ENCODE peak calls at places on chromosomes 6 and 20, in five cellular contexts. S, X, L, A and J are unnamed samples.

GRCh38 chr6:148523551-148523950 is 180.9 kb downstream of the SASH1 start:
- DNase-seq in X (no peak), S (no peak), L (peak), A (no peak), J (no peak)

GRCh38 chr20:19176483-19176882 is 36.0 kb upstream of the SLC24A3 start:
- DNase-seq in A (no peak), S (no peak), L (no peak), X (no peak), J (no peak)

GRCh38 chr20:25306991-25307903 is 59.4 kb downstream of the PYGB start:
- DNase-seq in X (no peak), A (no peak), L (no peak), S (no peak), J (no peak)

GRCh38 chr6:165487347-165487746 is 175.7 kb downstream of the PDE10A start:
- DNase-seq in X (no peak), S (no peak), L (no peak), A (no peak), J (no peak)

GRCh38 chr6:47134476-47135189 is 92.5 kb upstream of the ADGRF1 start:
- DNase-seq in X (no peak), L (peak), S (peak), A (no peak), J (no peak)

GRCh38 chr20:7741866-7742265 is 198.4 kb downstream of the HAO1 start:
- DNase-seq in X (no peak), L (peak), A (no peak), S (no peak), J (no peak)

GRCh38 chr6:66897576-66897975 is 1190.5 kb upstream of the EYS start:
- DNase-seq in A (no peak), S (no peak), L (peak), X (no peak), J (no peak)

GRCh38 chr6:6931047-6932025 is 176.4 kb upstream of the RREB1 start:
- DNase-seq in S (no peak), L (no peak), A (no peak), X (no peak), J (no peak)

GRCh38 chr20:31602779-31603441 is 2.2 kb upstream of the ID1 start:
- DNase-seq in S (peak), X (no peak), L (peak), A (no peak), J (no peak)

GRCh38 chr20:19817017-19817416 is 59.0 kb downstream of the RIN2 start:
- DNase-seq in L (peak), S (no peak), A (no peak), X (no peak), J (no peak)

GRCh38 chr20:17541996-17542395 is 10.8 kb upstream of the BFSP1 start:
- DNase-seq in A (no peak), X (no peak), L (peak), S (no peak), J (no peak)

GRCh38 chr6:26389349-26389799 is 6.5 kb downstream of the BTN2A2 start:
- DNase-seq in S (no peak), X (no peak), L (no peak), A (no peak), J (no peak)

GRCh38 chr20:49913399-49914047 is 1.8 kb downstream of the SPATA2 start:
- DNase-seq in S (no peak), X (no peak), A (no peak), L (peak), J (no peak)

GRCh38 chr20:20205141-20205861 is 153.0 kb downstream of the CFAP61 start:
- DNase-seq in L (no peak), A (no peak), X (no peak), S (no peak), J (no peak)

GRCh38 chr20:57374931-57375651 is 16.1 kb upstream of the RBM38 start:
- DNase-seq in L (no peak), X (no peak), S (no peak), A (no peak), J (no peak)

GRCh38 chr6:105993769-105994521 is 92.2 kb upstream of the PRDM1 start:
- DNase-seq in X (peak), L (no peak), S (no peak), A (peak), J (no peak)

GRCh38 chr6:122839477-122839876 is 50.4 kb downstream of the SMPDL3A start:
- DNase-seq in A (peak), S (peak), X (peak), L (peak), J (peak)

GRCh38 chr20:33993800-33994623 is at the start of gene RALY:
- DNase-seq in X (peak), A (peak), S (peak), L (peak), J (peak)

GRCh38 chr6:117143647-117144046 is 121.7 kb upstream of the VGLL2 start:
- DNase-seq in S (no peak), A (no peak), X (no peak), L (no peak), J (no peak)

GRCh38 chr6:43221046-43221773 is 8.1 kb downstream of the DNPH1 start:
- DNase-seq in L (peak), S (no peak), X (no peak), A (no peak), J (no peak)

GRCh38 chr20:34011275-34011674 is 17.6 kb downstream of the RALY start:
- DNase-seq in A (no peak), X (no peak), L (no peak), S (no peak), J (no peak)

GRCh38 chr20:24507182-24507853 is 37.9 kb downstream of the SYNDIG1 start:
- DNase-seq in A (no peak), X (no peak), S (no peak), L (no peak), J (no peak)

GRCh38 chr6:33824461-33825154 is 20.8 kb upstream of the MLN start:
- DNase-seq in L (no peak), S (peak), X (no peak), A (no peak), J (no peak)

GRCh38 chr20:14879020-14879697 is 541.7 kb upstream of the FLRT3 start:
- DNase-seq in A (no peak), L (peak), S (peak), X (no peak), J (no peak)

GRCh38 chr20:391041-391711 is 10.6 kb downstream of the TRIB3 start:
- DNase-seq in A (no peak), S (no peak), X (no peak), L (no peak), J (no peak)

GRCh38 chr6:169171951-169172350 is 81.7 kb downstream of the THBS2 start:
- DNase-seq in A (no peak), X (peak), S (no peak), L (peak), J (no peak)

GRCh38 chr6:99346595-99346994 is 2.9 kb downstream of the FAXC start:
- DNase-seq in S (no peak), X (no peak), L (no peak), A (no peak), J (no peak)

GRCh38 chr6:137830562-137830961 is 36.5 kb upstream of the TNFAIP3 start:
- DNase-seq in X (no peak), L (peak), A (no peak), S (no peak), J (no peak)

GRCh38 chr6:168718821-168719475 is 278.0 kb downstream of the SMOC2 start:
- DNase-seq in X (no peak), A (no peak), L (no peak), S (no peak), J (no peak)

GRCh38 chr20:20680991-20681508 is 31.4 kb downstream of the RALGAPA2 start:
- DNase-seq in S (no peak), L (no peak), A (no peak), X (no peak), J (no peak)

GRCh38 chr6:90109141-90109540 is 187.5 kb downstream of the BACH2 start:
- DNase-seq in A (no peak), X (no peak), S (no peak), L (no peak), J (no peak)

GRCh38 chr6:137259349-137259748 is 40.2 kb upstream of the IFNGR1 start:
- DNase-seq in L (no peak), A (no peak), X (no peak), S (no peak), J (no peak)

GRCh38 chr6:124770131-124770530 is 192.1 kb upstream of the RNF217 start:
- DNase-seq in A (no peak), X (no peak), L (no peak), S (no peak), J (no peak)

GRCh38 chr6:87656857-87657256 is 45.2 kb downstream of the AKIRIN2 start:
- DNase-seq in S (no peak), L (no peak), A (no peak), X (no peak), J (no peak)

GRCh38 chr20:38199506-38200390 is 34.7 kb upstream of the TGM2 start:
- DNase-seq in X (peak), A (no peak), S (no peak), L (peak), J (no peak)
- TF ChIP-seq CTCF in X (no peak), A (no peak), S (no peak), L (no peak), J (no peak)

GRCh38 chr6:78868124-78868523 is 773 bp downstream of the IRAK1BP1 start:
- DNase-seq in A (no peak), X (no peak), L (no peak), S (no peak), J (no peak)

GRCh38 chr6:78864957-78865356 is 2.4 kb upstream of the IRAK1BP1 start:
- DNase-seq in L (no peak), X (no peak), A (no peak), S (no peak), J (no peak)

GRCh38 chr6:78867020-78867369 is 356 bp upstream of the IRAK1BP1 start:
- DNase-seq in S (no peak), L (no peak), A (no peak), X (no peak), J (no peak)

GRCh38 chr6:78863576-78863975 is 3.8 kb upstream of the IRAK1BP1 start:
- DNase-seq in A (no peak), X (no peak), S (no peak), L (no peak), J (no peak)

DNA sequence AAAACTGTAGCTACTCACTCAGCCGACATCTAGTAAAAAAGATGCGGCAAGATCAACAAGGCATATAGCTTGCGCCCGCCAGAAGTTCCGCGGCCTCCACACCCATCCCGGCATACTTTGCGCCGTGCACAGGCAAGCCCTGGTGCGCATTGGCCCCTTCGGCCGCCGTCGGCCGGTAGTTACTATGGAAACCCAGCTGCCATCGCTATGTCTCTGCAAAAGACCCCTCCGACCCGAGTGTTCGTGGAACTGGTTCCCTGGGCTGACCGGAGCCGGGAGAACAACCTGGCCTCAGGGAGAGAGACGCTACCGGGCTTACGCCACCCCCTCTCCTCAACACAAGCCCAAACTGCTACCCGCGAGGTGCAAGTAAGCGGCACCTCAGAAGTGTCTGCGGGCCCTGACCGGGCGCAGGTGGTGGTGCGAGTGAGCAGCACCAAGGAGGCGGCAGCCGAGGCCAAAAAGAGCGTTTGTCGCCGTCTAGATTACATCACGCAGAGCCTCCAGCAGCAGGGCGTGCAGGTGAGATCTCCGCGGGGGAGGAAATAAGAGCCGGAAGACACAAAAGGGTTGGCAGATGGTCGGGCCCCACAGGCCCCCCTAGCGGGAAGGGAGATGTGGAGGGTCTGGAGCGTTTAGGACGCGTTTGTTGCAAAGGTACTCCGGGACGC is at the start of gene IRAK1BP1:
- DNase-seq in S (peak), X (peak), L (peak), A (peak), J (peak)
- TF ChIP-seq CTCF in S (no peak), X (no peak), L (peak), A (no peak), J (peak)

DNA sequence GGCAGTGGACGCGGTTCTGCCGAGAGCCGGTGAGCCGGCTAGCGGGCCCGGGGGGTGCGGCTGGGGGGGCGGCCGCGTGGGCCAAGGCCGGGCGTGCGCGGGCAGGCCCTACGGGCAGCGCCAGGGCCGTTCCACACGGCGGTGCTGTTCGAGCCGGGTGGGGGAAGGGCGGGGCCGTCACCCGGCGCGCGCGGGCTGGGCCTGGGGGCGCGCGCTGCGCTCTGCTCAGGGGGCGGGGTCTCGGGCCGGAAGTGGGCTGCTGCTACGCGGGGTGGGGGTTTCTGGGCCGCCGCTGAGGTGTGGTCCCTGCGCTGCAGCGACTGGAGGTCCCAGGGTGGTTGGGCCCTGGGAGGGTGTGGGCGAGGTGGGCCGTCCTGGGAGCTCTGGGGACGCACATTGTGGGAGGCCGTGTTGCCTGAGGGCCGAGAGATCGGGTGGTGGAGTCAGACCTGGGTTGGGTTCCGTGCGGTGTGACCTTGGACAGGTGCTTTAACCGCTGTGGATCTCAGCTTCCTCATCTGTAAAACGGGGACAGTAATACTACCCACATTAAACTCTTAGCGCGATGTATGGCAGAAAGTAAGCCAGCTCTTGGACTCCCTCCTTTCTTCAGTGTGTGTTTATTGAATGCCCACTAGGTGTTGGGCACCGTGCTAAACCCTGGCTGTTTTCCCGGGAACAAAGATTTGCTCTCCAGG is 395 bp downstream of the MAPRE1 start:
- DNase-seq in A (peak), L (peak), S (peak), X (peak), J (peak)
- TF ChIP-seq CTCF in A (no peak), L (peak), S (no peak), X (no peak), J (peak)

GRCh38 chr6:127069659-127070279 is 48.7 kb upstream of the RSPO3 start:
- DNase-seq in L (peak), S (peak), A (no peak), X (no peak), J (no peak)
- TF ChIP-seq CTCF in L (peak), S (peak), A (peak), X (peak), J (peak)

DNA sequence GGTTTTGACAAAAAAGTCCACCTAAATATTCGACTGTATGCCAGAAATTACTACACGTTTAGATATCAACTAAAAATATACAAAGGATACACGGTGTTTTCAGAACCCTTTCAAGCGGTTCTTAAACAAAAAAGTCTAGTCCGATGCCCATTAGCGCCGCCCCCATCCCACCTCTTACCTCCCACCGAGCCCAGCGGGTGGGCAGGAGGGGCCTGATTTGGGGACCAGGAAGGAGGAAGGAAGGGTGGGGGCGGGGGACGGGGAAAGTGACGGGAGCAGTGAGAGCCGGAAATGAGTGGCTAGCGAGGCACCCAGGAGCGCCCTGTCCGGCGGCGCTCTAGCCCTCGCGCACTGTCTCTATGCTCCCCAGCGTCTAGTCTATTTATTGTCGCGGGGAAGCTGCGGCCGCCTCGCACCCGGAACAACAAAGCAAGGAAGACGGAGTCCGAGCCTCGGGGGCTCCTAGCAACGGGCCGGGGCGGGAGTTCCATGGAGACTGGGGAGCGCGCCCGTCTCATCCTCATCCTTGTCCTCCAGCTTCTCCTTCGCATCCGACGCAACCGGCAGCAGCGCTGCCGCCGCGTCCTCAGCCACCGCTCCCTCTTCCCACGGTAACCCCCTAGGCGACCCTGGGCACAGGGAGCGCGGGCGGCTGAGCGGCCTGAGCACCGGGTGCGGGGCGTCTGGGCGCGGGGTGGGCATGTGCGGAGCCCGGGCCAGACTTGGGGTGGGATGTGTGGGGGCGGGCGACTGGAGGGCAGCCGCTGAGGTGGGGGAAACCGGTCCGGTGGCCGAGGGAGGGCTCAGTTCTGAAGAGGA is at the start of gene TBPL1:
- DNase-seq in L (peak), A (peak), X (peak), S (peak), J (peak)
- TF ChIP-seq CTCF in L (no peak), A (no peak), X (no peak), S (no peak), J (no peak)

DNA sequence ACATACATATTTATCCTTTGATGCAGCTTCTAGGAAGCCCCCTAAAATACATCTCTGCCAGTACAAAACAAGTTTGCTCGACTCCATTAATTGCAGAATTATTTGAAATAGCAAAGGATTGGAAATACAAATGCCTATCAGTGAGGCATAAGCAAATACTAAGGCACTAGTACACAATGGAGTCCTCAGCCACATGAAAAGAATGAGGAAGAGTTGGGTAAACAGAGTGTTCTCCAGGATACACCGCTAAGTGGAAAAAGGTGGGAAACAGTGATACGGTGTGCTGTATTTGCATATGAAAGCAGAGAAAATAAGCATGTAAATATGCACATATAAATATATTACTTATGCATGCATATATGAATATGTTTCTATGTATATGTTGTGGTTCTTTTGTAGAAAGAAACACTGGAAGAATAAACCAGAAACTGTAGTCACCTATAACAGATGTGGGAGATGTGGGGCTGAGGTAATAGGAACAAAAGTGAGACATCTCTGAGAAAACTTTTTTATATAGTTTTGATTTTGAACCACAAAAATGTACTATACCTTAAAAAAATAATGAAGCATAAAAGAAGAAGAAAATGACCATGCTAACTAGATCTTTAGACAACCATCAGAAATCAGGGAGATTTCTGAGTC is 143.4 kb upstream of the MYLIP start:
- DNase-seq in L (no peak), A (no peak), S (no peak), X (no peak), J (no peak)
- TF ChIP-seq CTCF in L (no peak), A (no peak), S (no peak), X (no peak), J (no peak)

DNA sequence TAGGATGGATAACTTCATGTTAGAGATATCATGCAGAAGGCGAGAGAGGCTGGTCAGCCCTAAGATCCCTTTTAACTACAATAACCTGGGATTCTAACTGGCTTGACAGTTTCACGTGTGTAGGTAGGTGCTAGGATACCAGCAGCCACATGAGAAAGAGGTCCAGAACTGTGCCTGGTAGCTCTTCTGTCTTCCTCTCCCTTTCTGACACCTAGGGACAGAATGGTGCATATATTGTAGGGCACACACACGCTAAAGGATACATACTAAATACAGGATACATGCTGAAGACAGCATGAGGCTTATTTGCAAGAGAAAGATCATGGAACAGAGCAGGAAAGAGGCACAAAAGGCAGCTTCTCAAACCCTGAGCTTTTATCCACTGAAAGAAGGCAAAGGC is 3.4 kb downstream of the SLC22A23 start:
- DNase-seq in S (no peak), A (no peak), X (no peak), L (no peak), J (no peak)
- TF ChIP-seq CTCF in S (no peak), A (no peak), X (no peak), L (no peak), J (no peak)